ENCODE peak calls at places on chromosomes 4 and X, in four cellular contexts. D is activated naive CD8-positive, alpha-beta T cell treated with anti-CD3 and anti-CD28 coated beads, Interleukin-2, amount 50 U/mL, for 24 hours; Y is cardiac muscle cell; O is EL. N is an unnamed sample.

GRCh38 chrX:1481636-1482529 is 29.2 kb upstream of the ASMTL start:
- DNase-seq in D (peak), Y (peak), O (peak), N (peak)

GRCh38 chrX:7214251-7214650 is 66.3 kb upstream of the PUDP start:
- DNase-seq in D (no peak), Y (no peak), O (peak), N (no peak)

GRCh38 chrX:120457766-120458180 is 11.3 kb downstream of the LAMP2 start:
- DNase-seq in D (no peak), Y (no peak), O (peak), N (no peak)

GRCh38 chrX:109660756-109661155 is 35.8 kb upstream of the KCNE5 start:
- DNase-seq in D (no peak), Y (no peak), O (no peak), N (no peak)

GRCh38 chr4:169275180-169275579 is 4.4 kb upstream of the SH3RF1 start:
- DNase-seq in D (no peak), Y (no peak), O (no peak), N (no peak)

GRCh38 chr4:76078033-76078613 is 3.6 kb downstream of the ART3 start:
- DNase-seq in D (no peak), Y (peak), O (no peak), N (no peak)

GRCh38 chr4:40455340-40455902 is 120.3 kb downstream of the CHRNA9 start:
- DNase-seq in D (no peak), Y (no peak), O (no peak), N (no peak)

GRCh38 chrX:74370482-74370881 is 50.8 kb upstream of the SLC16A2 start:
- DNase-seq in D (no peak), Y (no peak), O (no peak), N (no peak)

GRCh38 chrX:56563231-56564116 is at the start of gene UBQLN2:
- DNase-seq in D (peak), Y (peak), O (peak), N (peak)

GRCh38 chrX:130170752-130171445 is 863 bp upstream of the RAB33A start:
- DNase-seq in D (peak), Y (peak), O (peak), N (no peak)

GRCh38 chrX:15055146-15055930 is 182.1 kb downstream of the MOSPD2 start:
- DNase-seq in D (no peak), Y (no peak), O (peak), N (no peak)

GRCh38 chr4:153530996-153531375 is 64.8 kb downstream of the TMEM131L start:
- DNase-seq in D (no peak), Y (no peak), O (no peak), N (no peak)

GRCh38 chr4:169619518-169619957 is 840 bp upstream of the CLCN3 start:
- DNase-seq in D (peak), Y (peak), O (peak), N (peak)

GRCh38 chrX:84729408-84729807 is 227.2 kb upstream of the HDX start:
- DNase-seq in D (no peak), Y (no peak), O (no peak), N (no peak)

GRCh38 chrX:124426273-124426672 is 79.9 kb downstream of the SH2D1A start:
- DNase-seq in D (no peak), Y (no peak), O (no peak), N (no peak)

GRCh38 chr4:176824645-176825366 is 32.1 kb upstream of the VEGFC start:
- DNase-seq in D (no peak), Y (no peak), O (no peak), N (no peak)

GRCh38 chr4:156949373-156949814 is 22.2 kb downstream of the PDGFC start:
- DNase-seq in D (no peak), Y (no peak), O (peak), N (no peak)

GRCh38 chr4:6546681-6547447 is 28.1 kb upstream of the MAN2B2 start:
- DNase-seq in D (peak), Y (peak), O (peak), N (peak)

GRCh38 chr4:162485486-162485885 is 321.7 kb upstream of the FSTL5 start:
- DNase-seq in D (no peak), Y (no peak), O (peak), N (no peak)

GRCh38 chr4:169438057-169438480 is 167.3 kb upstream of the SH3RF1 start:
- DNase-seq in D (no peak), Y (no peak), O (no peak), N (no peak)

GRCh38 chr4:98951710-98952109 is 22.8 kb upstream of the EIF4E start:
- DNase-seq in D (no peak), Y (no peak), O (no peak), N (peak)

GRCh38 chr4:173357939-173358338 is 12.8 kb upstream of the SAP30 start:
- DNase-seq in D (no peak), Y (no peak), O (no peak), N (no peak)

GRCh38 chr4:140904904-140905303 is 148.7 kb upstream of the TBC1D9 start:
- DNase-seq in D (no peak), Y (no peak), O (no peak), N (no peak)

GRCh38 chr4:61997813-61998212 is 797.7 kb downstream of the ADGRL3 start:
- DNase-seq in D (no peak), Y (no peak), O (no peak), N (no peak)

GRCh38 chr4:122489061-122489460 is 32.5 kb upstream of the IL2 start:
- DNase-seq in D (no peak), Y (no peak), O (no peak), N (no peak)

GRCh38 chr4:185758807-185759206 is 53.2 kb downstream of the SORBS2 start:
- DNase-seq in D (no peak), Y (no peak), O (no peak), N (no peak)

GRCh38 chrX:13816899-13817298 is at the start of gene GPM6B:
- DNase-seq in D (no peak), Y (no peak), O (no peak), N (no peak)

GRCh38 chrX:31036895-31037294 is 34.9 kb downstream of the FTHL17 start:
- DNase-seq in D (peak), Y (peak), O (peak), N (peak)